ENCODE peak calls at places on chromosome 6, in eight cellular contexts. C is hepatocyte, Y is Peyer's patch, I is IMR-90, W is transverse colon, K is fibroblast of mammary gland, V is right cardiac atrium, J is GM12865. G is an unnamed sample.
A peak's percentile ranks its signal among the peaks of the same experiment; 100 is the strongest.

GRCh38 chr6:28543671-28544131 is 18.0 kb downstream of the GPX5 start:
- DNase-seq in C (peak; percentile 49), Y (no peak), I (no peak), W (no peak), K (peak; percentile 34), V (no peak), J (peak; percentile 48), G (no peak)

GRCh38 chr6:19231878-19232519 is 605.2 kb upstream of the ID4 start:
- DNase-seq in C (peak; percentile 28), Y (no peak), I (no peak), W (no peak), K (no peak), V (no peak), J (no peak), G (no peak)

GRCh38 chr6:134995536-134995935 is 45.6 kb upstream of the ALDH8A1 start:
- DNase-seq in C (no peak), Y (no peak), I (no peak), W (no peak), K (no peak), V (no peak), J (no peak), G (no peak)

GRCh38 chr6:13924949-13925881 is at the start of gene RNF182:
- DNase-seq in C (no peak), Y (no peak), I (no peak), W (peak; percentile 23), K (no peak), V (peak; percentile 11), J (no peak), G (peak; percentile 33)

GRCh38 chr6:116616757-116617093 is 446 bp downstream of the RSPH4A start:
- DNase-seq in C (peak; percentile 36), Y (no peak), I (no peak), W (peak; percentile 9), K (no peak), V (peak; percentile 21), J (peak; percentile 8), G (no peak)

GRCh38 chr6:136922680-136922996 is 537 bp downstream of the SLC35D3 start:
- DNase-seq in C (no peak), Y (no peak), I (no peak), W (no peak), K (no peak), V (no peak), J (no peak), G (no peak)

GRCh38 chr6:136037885-136038460 is 186.5 kb downstream of the PDE7B start:
- DNase-seq in C (peak; percentile 21), Y (no peak), I (peak; percentile 72), W (no peak), K (peak; percentile 86), V (peak; percentile 23), J (no peak), G (no peak)

GRCh38 chr6:35601331-35602132 is 87.2 kb downstream of the FKBP5 start:
- DNase-seq in C (peak; percentile 47), Y (peak; percentile 68), I (peak; percentile 93), W (peak; percentile 69), K (peak; percentile 98), V (peak; percentile 53), J (no peak), G (peak; percentile 78)

GRCh38 chr6:110367001-110367400 is 8.9 kb upstream of the METTL24 start:
- DNase-seq in C (no peak), Y (no peak), I (no peak), W (no peak), K (no peak), V (no peak), J (no peak), G (no peak)

GRCh38 chr6:27795697-27796494 is 116.3 kb downstream of the OR2B2 start:
- DNase-seq in C (peak; percentile 94), Y (no peak), I (peak; percentile 89), W (no peak), K (peak; percentile 93), V (no peak), J (peak; percentile 91), G (peak; percentile 95)

GRCh38 chr6:106752641-106753040 is 123.3 kb downstream of the QRSL1 start:
- DNase-seq in C (no peak), Y (no peak), I (no peak), W (no peak), K (no peak), V (no peak), J (no peak), G (no peak)

GRCh38 chr6:115643762-115644161 is 416.9 kb downstream of the FRK start:
- DNase-seq in C (peak; percentile 53), Y (no peak), I (peak; percentile 50), W (no peak), K (peak; percentile 18), V (no peak), J (no peak), G (no peak)

GRCh38 chr6:125264476-125264875 is 37.3 kb downstream of the HDDC2 start:
- DNase-seq in C (no peak), Y (no peak), I (no peak), W (no peak), K (no peak), V (no peak), J (no peak), G (no peak)

GRCh38 chr6:123636771-123637170 is at the start of gene TRDN:
- DNase-seq in C (no peak), Y (no peak), I (no peak), W (no peak), K (no peak), V (no peak), J (no peak), G (no peak)

GRCh38 chr6:73898599-73898998 is 202.6 kb downstream of the CD109 start:
- DNase-seq in C (no peak), Y (no peak), I (no peak), W (no peak), K (peak; percentile 30), V (no peak), J (no peak), G (no peak)

GRCh38 chr6:162898011-162898410 is 170.2 kb downstream of the PACRG start:
- DNase-seq in C (no peak), Y (no peak), I (no peak), W (no peak), K (no peak), V (no peak), J (no peak), G (no peak)
- H3K4me3 ChIP-seq in C (no peak overlapping the region), Y (no peak overlapping the region), I (no peak overlapping the region), W (no peak overlapping the region), K (no peak overlapping the region), V (no peak overlapping the region), J (no peak overlapping the region), G (no peak overlapping the region)

GRCh38 chr6:30556714-30556963 is 350 bp upstream of the GNL1 start:
- DNase-seq in C (peak; percentile 92), Y (peak; percentile 94), I (no peak), W (peak; percentile 91), K (no peak), V (peak; percentile 90), J (peak; percentile 97), G (peak; percentile 86)

GRCh38 chr6:30555428-30556005 is 772 bp downstream of the GNL1 start:
- DNase-seq in C (peak; percentile 77), Y (peak; percentile 33), I (peak; percentile 23), W (peak; percentile 55), K (peak; percentile 31), V (peak; percentile 70), J (peak; percentile 22), G (no peak)

GRCh38 chr6:30556006-30556713 is at the start of gene GNL1:
- DNase-seq in C (peak; percentile 98), Y (peak; percentile 100), I (peak; percentile 85), W (peak; percentile 99), K (peak; percentile 82), V (peak; percentile 93), J (peak; percentile 98), G (peak; percentile 95)

GRCh38 chr6:30554962-30555361 is 1.3 kb downstream of the GNL1 start:
- DNase-seq in C (no peak), Y (no peak), I (peak; percentile 5), W (no peak), K (no peak), V (no peak), J (no peak), G (no peak)

DNA sequence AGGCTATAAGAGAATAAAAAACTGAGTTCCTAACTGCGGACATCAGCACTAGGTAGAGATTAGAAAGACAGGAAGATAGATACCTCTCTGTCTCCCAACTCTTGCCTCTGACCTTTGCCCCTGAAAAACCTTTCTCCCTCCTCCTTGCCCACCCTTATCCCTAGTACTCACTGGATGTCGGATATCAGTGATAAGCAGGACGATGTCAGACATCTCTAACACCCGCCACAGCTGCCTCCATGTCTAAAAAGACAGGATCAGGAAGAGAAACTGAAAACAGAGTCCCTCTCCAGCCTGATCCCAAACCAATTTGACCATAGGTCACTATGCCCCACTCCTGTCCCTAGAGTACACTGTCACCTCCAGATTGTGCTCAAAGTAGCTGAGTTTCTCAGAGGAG is 1.9 kb downstream of the GNL1 start:
- DNase-seq in C (no peak), Y (no peak), I (no peak), W (no peak), K (no peak), V (no peak), J (no peak), G (no peak)
- H3K4me3 ChIP-seq in C (no peak overlapping the region), Y (no peak overlapping the region), I (no peak overlapping the region), W (no peak overlapping the region), K (no peak overlapping the region), V (no peak overlapping the region), J (no peak overlapping the region), G (no peak overlapping the region)

GRCh38 chr6:53939830-53940229 is 145.0 kb downstream of the LRRC1 start:
- DNase-seq in C (no peak), Y (no peak), I (no peak), W (no peak), K (no peak), V (no peak), J (no peak), G (no peak)

GRCh38 chr6:53932502-53932901 is 137.7 kb downstream of the LRRC1 start:
- DNase-seq in C (no peak), Y (no peak), I (no peak), W (no peak), K (no peak), V (no peak), J (no peak), G (peak; percentile 29)

GRCh38 chr6:53938810-53939209 is 144.0 kb downstream of the LRRC1 start:
- DNase-seq in C (no peak), Y (no peak), I (peak; percentile 64), W (no peak), K (peak; percentile 47), V (no peak), J (no peak), G (no peak)

GRCh38 chr6:53934013-53934412 is 139.2 kb downstream of the LRRC1 start:
- DNase-seq in C (peak; percentile 17), Y (no peak), I (no peak), W (no peak), K (no peak), V (no peak), J (no peak), G (no peak)

DNA sequence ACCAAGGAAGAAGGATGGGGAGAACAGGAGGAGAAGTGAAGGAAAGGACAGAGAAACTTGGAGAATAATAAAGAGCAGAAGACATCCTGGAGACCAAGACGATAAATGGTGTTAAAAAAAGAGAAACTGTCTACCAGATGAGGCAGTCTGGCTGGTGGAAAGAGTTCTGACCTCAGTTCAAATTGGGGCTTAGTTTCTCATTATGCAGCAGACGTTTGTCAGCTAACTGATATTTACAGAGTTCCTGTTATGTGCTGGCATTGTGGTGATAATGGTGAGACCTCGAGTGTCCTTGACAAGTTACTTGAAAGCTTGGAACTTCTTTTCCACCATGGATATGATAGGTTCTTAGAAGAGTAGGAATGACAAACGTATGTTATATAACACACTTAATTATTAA is 142.7 kb downstream of the LRRC1 start:
- DNase-seq in C (no peak), Y (no peak), I (no peak), W (no peak), K (no peak), V (no peak), J (no peak), G (no peak)
- H3K4me3 ChIP-seq in C (no peak overlapping the region), Y (no peak overlapping the region), I (no peak overlapping the region), W (no peak overlapping the region), K (no peak overlapping the region), V (no peak overlapping the region), J (no peak overlapping the region), G (no peak overlapping the region)

GRCh38 chr6:167698540-167698939 is 128.2 kb upstream of the AFDN start:
- DNase-seq in C (no peak), Y (no peak), I (no peak), W (no peak), K (no peak), V (no peak), J (no peak), G (no peak)
- H3K4me3 ChIP-seq in C (no peak overlapping the region), Y (no peak overlapping the region), I (no peak overlapping the region), W (no peak overlapping the region), K (no peak overlapping the region), V (no peak overlapping the region), J (no peak overlapping the region), G (no peak overlapping the region)

G was measured in small intestine.